ENCODE peak calls at places on chromosomes 12 and 14, in five cellular contexts. One of them, this sample, is unnamed.
A peak's percentile ranks its signal among the peaks of the same experiment; 100 is the strongest.

GRCh38 chr12:47849261-47849660 is 29.6 kb upstream of the HDAC7 start:
- DNase-seq in memory B cell: no peak
- DNase-seq in WTC11: no peak
- DNase-seq in putamen: no peak
- DNase-seq in left colon: no peak
- DNase-seq in this sample: no peak

GRCh38 chr12:38484821-38485220 is 168.2 kb downstream of the ALG10B start:
- DNase-seq in memory B cell: no peak
- DNase-seq in WTC11: no peak
- DNase-seq in putamen: no peak
- DNase-seq in left colon: no peak
- DNase-seq in this sample: no peak

GRCh38 chr14:89731534-89731933 is 223.0 kb downstream of the EFCAB11 start:
- DNase-seq in memory B cell: no peak
- DNase-seq in WTC11: no peak
- DNase-seq in putamen: no peak
- DNase-seq in left colon: no peak
- DNase-seq in this sample: no peak

GRCh38 chr12:70052931-70053497 is 190.2 kb upstream of the CNOT2 start:
- DNase-seq in memory B cell: no peak
- DNase-seq in WTC11: no peak
- DNase-seq in putamen: no peak
- DNase-seq in left colon: peak; percentile 15
- DNase-seq in this sample: no peak

GRCh38 chr12:92927055-92927435 is 2.0 kb downstream of the EEA1 start:
- DNase-seq in memory B cell: peak; percentile 13
- DNase-seq in WTC11: no peak
- DNase-seq in putamen: peak; percentile 15
- DNase-seq in left colon: no peak
- DNase-seq in this sample: peak; percentile 40

GRCh38 chr14:104781271-104782077 is 14.1 kb downstream of the AKT1 start:
- DNase-seq in memory B cell: no peak
- DNase-seq in WTC11: no peak
- DNase-seq in putamen: no peak
- DNase-seq in left colon: no peak
- DNase-seq in this sample: no peak

GRCh38 chr14:105398726-105399440 is 545 bp downstream of the TEX22 start:
- DNase-seq in memory B cell: peak; percentile 34
- DNase-seq in WTC11: no peak
- DNase-seq in putamen: no peak
- DNase-seq in left colon: no peak
- DNase-seq in this sample: no peak

GRCh38 chr12:113119980-113120669 is 15.4 kb downstream of the RASAL1 start:
- DNase-seq in memory B cell: no peak
- DNase-seq in WTC11: no peak
- DNase-seq in putamen: peak; percentile 71
- DNase-seq in left colon: no peak
- DNase-seq in this sample: no peak

GRCh38 chr12:16163891-16164290 is 113.6 kb downstream of the SLC15A5 start:
- DNase-seq in memory B cell: no peak
- DNase-seq in WTC11: no peak
- DNase-seq in putamen: no peak
- DNase-seq in left colon: no peak
- DNase-seq in this sample: no peak

GRCh38 chr14:61285364-61285763 is 4.2 kb upstream of the TMEM30B start:
- DNase-seq in memory B cell: no peak
- DNase-seq in WTC11: no peak
- DNase-seq in putamen: no peak
- DNase-seq in left colon: no peak
- DNase-seq in this sample: no peak

GRCh38 chr14:54722791-54723432 is 156.0 kb downstream of the SAMD4A start:
- DNase-seq in memory B cell: peak; percentile 40
- DNase-seq in WTC11: no peak
- DNase-seq in putamen: no peak
- DNase-seq in left colon: no peak
- DNase-seq in this sample: no peak

GRCh38 chr12:108820700-108821406 is 36.5 kb downstream of the SSH1 start:
- DNase-seq in memory B cell: no peak
- DNase-seq in WTC11: no peak
- DNase-seq in putamen: no peak
- DNase-seq in left colon: no peak
- DNase-seq in this sample: no peak

GRCh38 chr14:58367296-58367695 is 28.4 kb upstream of the TOMM20L start:
- DNase-seq in memory B cell: no peak
- DNase-seq in WTC11: no peak
- DNase-seq in putamen: no peak
- DNase-seq in left colon: no peak
- DNase-seq in this sample: no peak

GRCh38 chr14:95305145-95305544 is 14.6 kb downstream of the CLMN start:
- DNase-seq in memory B cell: no peak
- DNase-seq in WTC11: no peak
- DNase-seq in putamen: peak; percentile 66
- DNase-seq in left colon: no peak
- DNase-seq in this sample: no peak

GRCh38 chr14:51182166-51182565 is 57.9 kb upstream of the TMX1 start:
- DNase-seq in memory B cell: no peak
- DNase-seq in WTC11: no peak
- DNase-seq in putamen: no peak
- DNase-seq in left colon: no peak
- DNase-seq in this sample: no peak

GRCh38 chr14:101820283-101820798 is 58.8 kb downstream of the PPP2R5C start:
- DNase-seq in memory B cell: peak; percentile 21
- DNase-seq in WTC11: no peak
- DNase-seq in putamen: no peak
- DNase-seq in left colon: no peak
- DNase-seq in this sample: peak; percentile 40

GRCh38 chr14:48027115-48027514 is 351.7 kb upstream of the MDGA2 start:
- DNase-seq in memory B cell: no peak
- DNase-seq in WTC11: no peak
- DNase-seq in putamen: no peak
- DNase-seq in left colon: no peak
- DNase-seq in this sample: no peak

GRCh38 chr14:103607039-103607668 is 21.9 kb upstream of the KLC1 start:
- DNase-seq in memory B cell: peak; percentile 37
- DNase-seq in WTC11: peak; percentile 47
- DNase-seq in putamen: peak; percentile 72
- DNase-seq in left colon: peak; percentile 68
- DNase-seq in this sample: peak; percentile 35

GRCh38 chr12:49662998-49663843 is 39.9 kb downstream of the PRPF40B start:
- DNase-seq in memory B cell: peak; percentile 53
- DNase-seq in WTC11: peak; percentile 40
- DNase-seq in putamen: peak; percentile 61
- DNase-seq in left colon: peak; percentile 50
- DNase-seq in this sample: peak; percentile 87

GRCh38 chr14:64730681-64731080 is 26.5 kb downstream of the PLEKHG3 start:
- DNase-seq in memory B cell: no peak
- DNase-seq in WTC11: no peak
- DNase-seq in putamen: no peak
- DNase-seq in left colon: no peak
- DNase-seq in this sample: no peak

GRCh38 chr12:57852195-57852594 is 5.7 kb upstream of the CTDSP2 start:
- DNase-seq in memory B cell: no peak
- DNase-seq in WTC11: no peak
- DNase-seq in putamen: no peak
- DNase-seq in left colon: no peak
- DNase-seq in this sample: no peak

GRCh38 chr14:77290705-77291104 is 19.7 kb upstream of the NGB start:
- DNase-seq in memory B cell: no peak
- DNase-seq in WTC11: no peak
- DNase-seq in putamen: no peak
- DNase-seq in left colon: no peak
- DNase-seq in this sample: no peak

GRCh38 chr12:117662620-117663395 is 301.4 kb upstream of the NOS1 start:
- DNase-seq in memory B cell: no peak
- DNase-seq in WTC11: no peak
- DNase-seq in putamen: no peak
- DNase-seq in left colon: no peak
- DNase-seq in this sample: no peak

GRCh38 chr12:68455676-68456345 is 123.6 kb upstream of the MDM1 start:
- DNase-seq in memory B cell: no peak
- DNase-seq in WTC11: no peak
- DNase-seq in putamen: no peak
- DNase-seq in left colon: no peak
- DNase-seq in this sample: no peak

GRCh38 chr12:121794532-121795028 is 1.1 kb upstream of the RHOF start:
- DNase-seq in memory B cell: no peak
- DNase-seq in WTC11: no peak
- DNase-seq in putamen: no peak
- DNase-seq in left colon: peak; percentile 56
- DNase-seq in this sample: no peak

GRCh38 chr14:76876076-76876475 is 49.9 kb downstream of the LRRC74A start:
- DNase-seq in memory B cell: peak; percentile 38
- DNase-seq in WTC11: peak; percentile 76
- DNase-seq in putamen: peak; percentile 67
- DNase-seq in left colon: peak; percentile 48
- DNase-seq in this sample: peak; percentile 37

GRCh38 chr12:47896633-47897032 is 8.2 kb downstream of the VDR start:
- DNase-seq in memory B cell: no peak
- DNase-seq in WTC11: peak; percentile 24
- DNase-seq in putamen: no peak
- DNase-seq in left colon: peak; percentile 57
- DNase-seq in this sample: no peak

GRCh38 chr14:24409217-24409616 is 10.4 kb downstream of the NYNRIN start:
- DNase-seq in memory B cell: no peak
- DNase-seq in WTC11: no peak
- DNase-seq in putamen: no peak
- DNase-seq in left colon: no peak
- DNase-seq in this sample: no peak

GRCh38 chr14:75123991-75124390 is 2.9 kb downstream of the NEK9 start:
- DNase-seq in memory B cell: no peak
- DNase-seq in WTC11: no peak
- DNase-seq in putamen: no peak
- DNase-seq in left colon: no peak
- DNase-seq in this sample: no peak

GRCh38 chr14:104436047-104436531 is 143.5 kb upstream of the C14orf180 start:
- DNase-seq in memory B cell: no peak
- DNase-seq in WTC11: peak; percentile 16
- DNase-seq in putamen: no peak
- DNase-seq in left colon: peak; percentile 41
- DNase-seq in this sample: no peak